ENCODE peak calls at places on chromosome 10, in four cellular contexts. One of them, this sample, is unnamed.

GRCh38 chr10:4102802-4103344 is 317.9 kb upstream of the KLF6 start:
- DNase-seq in activated T-helper 9 cell treated with anti-CD3 and anti-CD28 coated beads, Interleukin-2, amount 50 U/mL, for 16 hours: no peak
- DNase-seq in AG08396: no peak
- DNase-seq in iris pigment epithelial cell: peak
- DNase-seq in this sample: no peak

GRCh38 chr10:44049301-44050015 is 335.4 kb downstream of the CXCL12 start:
- DNase-seq in activated T-helper 9 cell treated with anti-CD3 and anti-CD28 coated beads, Interleukin-2, amount 50 U/mL, for 16 hours: no peak
- DNase-seq in AG08396: no peak
- DNase-seq in iris pigment epithelial cell: no peak
- DNase-seq in this sample: no peak

GRCh38 chr10:84525120-84525806 is 196.9 kb downstream of the CCSER2 start:
- DNase-seq in activated T-helper 9 cell treated with anti-CD3 and anti-CD28 coated beads, Interleukin-2, amount 50 U/mL, for 16 hours: no peak
- DNase-seq in AG08396: no peak
- DNase-seq in iris pigment epithelial cell: no peak
- DNase-seq in this sample: no peak

GRCh38 chr10:63738410-63738809 is 217.2 kb downstream of the REEP3 start:
- DNase-seq in activated T-helper 9 cell treated with anti-CD3 and anti-CD28 coated beads, Interleukin-2, amount 50 U/mL, for 16 hours: no peak
- DNase-seq in AG08396: peak
- DNase-seq in iris pigment epithelial cell: peak
- DNase-seq in this sample: no peak

GRCh38 chr10:132463333-132464255 is 66.6 kb downstream of the PWWP2B start:
- DNase-seq in activated T-helper 9 cell treated with anti-CD3 and anti-CD28 coated beads, Interleukin-2, amount 50 U/mL, for 16 hours: no peak
- DNase-seq in AG08396: peak
- DNase-seq in iris pigment epithelial cell: peak
- DNase-seq in this sample: no peak

GRCh38 chr10:3137958-3138726 is 34.4 kb downstream of the PITRM1 start:
- DNase-seq in activated T-helper 9 cell treated with anti-CD3 and anti-CD28 coated beads, Interleukin-2, amount 50 U/mL, for 16 hours: no peak
- DNase-seq in AG08396: no peak
- DNase-seq in iris pigment epithelial cell: no peak
- DNase-seq in this sample: no peak

GRCh38 chr10:103759100-103759781 is 96.1 kb downstream of the SH3PXD2A start:
- DNase-seq in activated T-helper 9 cell treated with anti-CD3 and anti-CD28 coated beads, Interleukin-2, amount 50 U/mL, for 16 hours: no peak
- DNase-seq in AG08396: peak
- DNase-seq in iris pigment epithelial cell: peak
- DNase-seq in this sample: no peak

GRCh38 chr10:110600487-110601101 is 33.1 kb downstream of the SMC3 start:
- DNase-seq in activated T-helper 9 cell treated with anti-CD3 and anti-CD28 coated beads, Interleukin-2, amount 50 U/mL, for 16 hours: no peak
- DNase-seq in AG08396: no peak
- DNase-seq in iris pigment epithelial cell: peak
- DNase-seq in this sample: peak

GRCh38 chr10:96488161-96488935 is 25.4 kb downstream of the TLL2 start:
- DNase-seq in activated T-helper 9 cell treated with anti-CD3 and anti-CD28 coated beads, Interleukin-2, amount 50 U/mL, for 16 hours: no peak
- DNase-seq in AG08396: no peak
- DNase-seq in iris pigment epithelial cell: peak
- DNase-seq in this sample: no peak

GRCh38 chr10:67173787-67174186 is 248.0 kb downstream of the LRRTM3 start:
- DNase-seq in activated T-helper 9 cell treated with anti-CD3 and anti-CD28 coated beads, Interleukin-2, amount 50 U/mL, for 16 hours: no peak
- DNase-seq in AG08396: no peak
- DNase-seq in iris pigment epithelial cell: no peak
- DNase-seq in this sample: no peak

GRCh38 chr10:132972986-132973902 is 30.9 kb upstream of the CFAP46 start:
- DNase-seq in activated T-helper 9 cell treated with anti-CD3 and anti-CD28 coated beads, Interleukin-2, amount 50 U/mL, for 16 hours: no peak
- DNase-seq in AG08396: no peak
- DNase-seq in iris pigment epithelial cell: no peak
- DNase-seq in this sample: no peak

GRCh38 chr10:128178319-128178937 is 52.2 kb upstream of the MKI67 start:
- DNase-seq in activated T-helper 9 cell treated with anti-CD3 and anti-CD28 coated beads, Interleukin-2, amount 50 U/mL, for 16 hours: peak
- DNase-seq in AG08396: no peak
- DNase-seq in iris pigment epithelial cell: peak
- DNase-seq in this sample: no peak

GRCh38 chr10:58282615-58283014 is 13.7 kb downstream of the CISD1 start:
- DNase-seq in activated T-helper 9 cell treated with anti-CD3 and anti-CD28 coated beads, Interleukin-2, amount 50 U/mL, for 16 hours: no peak
- DNase-seq in AG08396: no peak
- DNase-seq in iris pigment epithelial cell: peak
- DNase-seq in this sample: no peak

GRCh38 chr10:101896466-101896865 is 52.9 kb upstream of the KCNIP2 start:
- DNase-seq in activated T-helper 9 cell treated with anti-CD3 and anti-CD28 coated beads, Interleukin-2, amount 50 U/mL, for 16 hours: no peak
- DNase-seq in AG08396: no peak
- DNase-seq in iris pigment epithelial cell: peak
- DNase-seq in this sample: no peak

GRCh38 chr10:79490400-79491081 is 21.8 kb upstream of the EIF5AL1 start:
- DNase-seq in activated T-helper 9 cell treated with anti-CD3 and anti-CD28 coated beads, Interleukin-2, amount 50 U/mL, for 16 hours: no peak
- DNase-seq in AG08396: peak
- DNase-seq in iris pigment epithelial cell: peak
- DNase-seq in this sample: peak

GRCh38 chr10:65786279-65786678 is 1139.6 kb upstream of the LRRTM3 start:
- DNase-seq in activated T-helper 9 cell treated with anti-CD3 and anti-CD28 coated beads, Interleukin-2, amount 50 U/mL, for 16 hours: no peak
- DNase-seq in AG08396: no peak
- DNase-seq in iris pigment epithelial cell: no peak
- DNase-seq in this sample: no peak

GRCh38 chr10:6037422-6037821 is 24.7 kb downstream of the IL2RA start:
- DNase-seq in activated T-helper 9 cell treated with anti-CD3 and anti-CD28 coated beads, Interleukin-2, amount 50 U/mL, for 16 hours: no peak
- DNase-seq in AG08396: no peak
- DNase-seq in iris pigment epithelial cell: no peak
- DNase-seq in this sample: no peak

GRCh38 chr10:59819265-59819664 is 66.0 kb upstream of the MRLN start:
- DNase-seq in activated T-helper 9 cell treated with anti-CD3 and anti-CD28 coated beads, Interleukin-2, amount 50 U/mL, for 16 hours: no peak
- DNase-seq in AG08396: no peak
- DNase-seq in iris pigment epithelial cell: no peak
- DNase-seq in this sample: no peak

GRCh38 chr10:9848278-9848677 is 1169.4 kb upstream of the CELF2 start:
- DNase-seq in activated T-helper 9 cell treated with anti-CD3 and anti-CD28 coated beads, Interleukin-2, amount 50 U/mL, for 16 hours: no peak
- DNase-seq in AG08396: no peak
- DNase-seq in iris pigment epithelial cell: no peak
- DNase-seq in this sample: no peak

GRCh38 chr10:119198438-119198837 is 8.9 kb upstream of the GRK5 start:
- DNase-seq in activated T-helper 9 cell treated with anti-CD3 and anti-CD28 coated beads, Interleukin-2, amount 50 U/mL, for 16 hours: no peak
- DNase-seq in AG08396: no peak
- DNase-seq in iris pigment epithelial cell: no peak
- DNase-seq in this sample: no peak

GRCh38 chr10:102639527-102639926 is 4.8 kb upstream of the TRIM8 start:
- DNase-seq in activated T-helper 9 cell treated with anti-CD3 and anti-CD28 coated beads, Interleukin-2, amount 50 U/mL, for 16 hours: no peak
- DNase-seq in AG08396: no peak
- DNase-seq in iris pigment epithelial cell: no peak
- DNase-seq in this sample: no peak

GRCh38 chr10:77837248-77837924 is 89.2 kb downstream of the DLG5 start:
- DNase-seq in activated T-helper 9 cell treated with anti-CD3 and anti-CD28 coated beads, Interleukin-2, amount 50 U/mL, for 16 hours: peak
- DNase-seq in AG08396: peak
- DNase-seq in iris pigment epithelial cell: peak
- DNase-seq in this sample: peak

GRCh38 chr10:73924935-73925334 is 14.0 kb downstream of the PLAU start:
- DNase-seq in activated T-helper 9 cell treated with anti-CD3 and anti-CD28 coated beads, Interleukin-2, amount 50 U/mL, for 16 hours: no peak
- DNase-seq in AG08396: no peak
- DNase-seq in iris pigment epithelial cell: no peak
- DNase-seq in this sample: no peak

GRCh38 chr10:12717981-12718707 is 283.4 kb downstream of the CCDC3 start:
- DNase-seq in activated T-helper 9 cell treated with anti-CD3 and anti-CD28 coated beads, Interleukin-2, amount 50 U/mL, for 16 hours: no peak
- DNase-seq in AG08396: no peak
- DNase-seq in iris pigment epithelial cell: peak
- DNase-seq in this sample: no peak

This sample was measured in brain pericyte.